ENCODE peak calls at places on chromosome 17, in six cellular contexts. S is GM20000, U is D721Med, A is GM12865, B is chondrocyte, R is GM13977. V is an unnamed sample.

GRCh38 chr17:34588266-34588665 is 8.9 kb downstream of the TMEM132E start:
- DNase-seq in U (no peak), R (no peak), S (no peak), A (no peak), B (no peak), V (no peak)

GRCh38 chr17:78817123-78817522 is 23.5 kb downstream of the USP36 start:
- DNase-seq in B (peak), R (no peak), U (no peak), A (no peak), S (no peak), V (peak)

GRCh38 chr17:48749621-48750553 is 21.3 kb upstream of the HOXB13 start:
- DNase-seq in U (no peak), A (no peak), R (no peak), B (no peak), S (no peak), V (no peak)

GRCh38 chr17:73156887-73157870 is 7.6 kb upstream of the SSTR2 start:
- DNase-seq in U (no peak), R (peak), A (peak), B (no peak), S (peak), V (no peak)

GRCh38 chr17:62307196-62307595 is 73.2 kb upstream of the EFCAB3 start:
- DNase-seq in U (no peak), R (no peak), A (no peak), B (no peak), S (no peak), V (no peak)

GRCh38 chr17:19398301-19399181 is 11.6 kb upstream of the MFAP4 start:
- DNase-seq in A (no peak), S (no peak), U (no peak), B (no peak), R (no peak), V (no peak)

GRCh38 chr17:63405741-63406261 is 40.3 kb downstream of the CYB561 start:
- DNase-seq in U (no peak), R (peak), S (peak), B (no peak), A (peak), V (no peak)

GRCh38 chr17:62580947-62581346 is 46.5 kb upstream of the MRC2 start:
- DNase-seq in S (no peak), A (no peak), R (no peak), B (no peak), U (no peak), V (no peak)

GRCh38 chr17:82266142-82266541 is 7.4 kb downstream of the CSNK1D start:
- DNase-seq in S (no peak), U (no peak), A (no peak), B (no peak), R (no peak), V (no peak)

GRCh38 chr17:55710829-55711496 is 11.7 kb downstream of the TMEM100 start:
- DNase-seq in R (no peak), A (peak), S (no peak), U (no peak), B (no peak), V (no peak)

GRCh38 chr17:11279776-11280344 is 38.8 kb downstream of the SHISA6 start:
- DNase-seq in U (no peak), B (no peak), R (no peak), A (no peak), S (no peak), V (no peak)

GRCh38 chr17:34892864-34893263 is 68.4 kb downstream of the CCT6B start:
- DNase-seq in U (no peak), B (no peak), R (peak), A (peak), S (no peak), V (peak)

GRCh38 chr17:7841622-7842379 is 7.8 kb downstream of the KDM6B start:
- DNase-seq in A (peak), U (peak), B (peak), R (peak), S (peak), V (peak)
- TF ChIP-seq CTCF in A (no peak), U (no peak), B (peak), R (peak), S (peak), V (no peak)

GRCh38 chr17:60639019-60639330 is 38.7 kb upstream of the BCAS3 start:
- DNase-seq in A (no peak), R (no peak), U (no peak), S (no peak), B (no peak), V (no peak)
- TF ChIP-seq CTCF in A (no peak), R (no peak), U (no peak), S (no peak), B (peak), V (no peak)

GRCh38 chr17:18184143-18185007 is 747 bp downstream of the ALKBH5 start:
- DNase-seq in R (peak), A (peak), B (no peak), S (peak), U (no peak), V (peak)
- TF ChIP-seq CTCF in R (peak), A (no peak), B (no peak), S (peak), U (no peak), V (no peak)

GRCh38 chr17:66533572-66533971 is 231.2 kb downstream of the PRKCA start:
- DNase-seq in S (no peak), U (no peak), B (no peak), R (no peak), A (no peak), V (no peak)
- TF ChIP-seq CTCF in S (no peak), U (no peak), B (peak), R (no peak), A (no peak), V (no peak)

DNA sequence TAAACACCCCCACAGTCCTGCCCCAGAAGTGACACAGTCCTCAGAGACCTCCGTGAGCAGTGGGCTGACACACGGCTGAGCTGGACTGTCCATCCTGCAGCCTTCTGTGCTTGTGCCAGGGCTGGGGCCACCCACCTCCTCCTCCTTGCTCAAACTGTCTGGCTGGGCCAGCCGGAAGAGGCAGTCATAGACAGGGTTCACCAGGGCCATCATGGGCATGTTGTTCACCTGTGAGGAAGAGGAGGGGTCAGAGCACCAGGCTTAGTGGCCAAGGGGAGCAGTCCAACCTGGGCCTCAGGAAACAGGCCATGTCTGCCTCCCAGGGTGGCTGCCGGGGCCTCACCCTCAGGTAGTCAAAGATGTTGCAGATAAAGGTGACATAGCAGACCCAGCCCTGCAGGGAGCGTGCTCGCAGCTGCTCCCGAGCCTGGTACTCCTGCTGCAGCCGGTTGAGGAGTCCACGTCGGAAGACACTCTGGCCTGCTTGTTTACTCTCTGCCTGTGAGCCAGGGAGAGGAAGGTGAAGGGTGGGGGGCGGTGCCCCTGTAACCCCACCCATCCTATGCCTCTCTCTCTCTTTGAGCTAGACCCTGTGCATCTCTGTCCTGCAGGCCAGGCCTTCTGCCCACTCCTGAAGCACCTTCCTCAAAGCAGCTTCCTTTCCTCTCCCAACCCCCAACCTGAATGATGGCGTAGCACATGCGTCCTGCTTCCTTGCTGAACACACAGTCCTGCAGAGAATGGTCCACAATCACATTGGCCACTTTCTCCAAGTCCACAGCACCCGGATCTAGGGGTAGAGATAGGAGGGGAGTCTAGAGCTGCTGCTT is 3.4 kb downstream of the MIF4GD start:
- DNase-seq in U (no peak), S (no peak), B (no peak), R (no peak), A (peak), V (no peak)
- TF ChIP-seq CTCF in U (no peak), S (no peak), B (no peak), R (no peak), A (peak), V (no peak)

DNA sequence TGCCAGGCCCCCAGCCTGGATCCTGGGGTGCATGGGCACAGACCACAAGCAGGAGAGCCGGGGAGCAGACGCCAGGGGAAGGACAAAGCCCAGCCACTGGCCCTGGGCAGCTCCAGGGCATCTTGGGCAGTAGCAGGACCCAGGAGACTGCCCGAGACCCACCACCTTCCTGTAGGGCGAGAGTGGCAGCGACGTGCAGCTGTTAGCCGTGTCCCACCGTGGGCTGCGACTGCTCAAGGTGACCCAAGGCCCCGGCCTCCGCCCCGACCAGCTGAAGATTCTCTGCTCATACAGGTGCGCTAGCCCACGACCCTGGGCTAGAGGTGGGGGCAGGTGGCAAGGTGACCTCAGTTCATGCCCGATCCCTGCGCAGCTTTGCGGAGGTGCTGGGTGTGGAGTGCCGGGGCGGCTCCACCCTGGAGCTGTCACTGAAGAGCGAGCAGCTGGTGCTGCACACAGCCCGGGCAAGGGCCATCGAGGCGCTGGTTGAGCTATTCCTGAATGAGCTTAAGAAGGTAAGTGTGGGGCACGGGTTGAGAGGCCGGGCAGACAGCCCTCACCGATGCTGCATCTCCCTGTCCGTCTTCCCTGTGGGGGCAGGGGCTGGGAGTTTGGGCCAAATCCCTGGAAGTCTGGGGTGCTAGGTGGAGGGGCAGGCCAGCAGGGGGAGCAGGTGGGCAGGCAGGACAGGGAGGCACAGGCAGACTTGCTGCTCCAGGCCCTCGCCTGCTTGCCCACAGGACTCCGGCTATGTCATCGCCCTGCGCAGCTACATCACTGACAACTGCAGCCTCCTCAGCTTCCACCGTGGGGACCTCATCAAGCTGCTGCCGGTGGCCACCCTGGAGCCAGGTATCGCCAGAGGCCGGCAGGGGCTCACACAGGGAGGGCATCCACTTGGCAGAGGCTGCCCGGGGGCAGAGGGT is 13.5 kb upstream of the SMIM5 start:
- DNase-seq in R (no peak), U (peak), A (peak), S (peak), B (no peak), V (peak)
- TF ChIP-seq CTCF in R (peak), U (peak), A (peak), S (peak), B (peak), V (no peak)

DNA sequence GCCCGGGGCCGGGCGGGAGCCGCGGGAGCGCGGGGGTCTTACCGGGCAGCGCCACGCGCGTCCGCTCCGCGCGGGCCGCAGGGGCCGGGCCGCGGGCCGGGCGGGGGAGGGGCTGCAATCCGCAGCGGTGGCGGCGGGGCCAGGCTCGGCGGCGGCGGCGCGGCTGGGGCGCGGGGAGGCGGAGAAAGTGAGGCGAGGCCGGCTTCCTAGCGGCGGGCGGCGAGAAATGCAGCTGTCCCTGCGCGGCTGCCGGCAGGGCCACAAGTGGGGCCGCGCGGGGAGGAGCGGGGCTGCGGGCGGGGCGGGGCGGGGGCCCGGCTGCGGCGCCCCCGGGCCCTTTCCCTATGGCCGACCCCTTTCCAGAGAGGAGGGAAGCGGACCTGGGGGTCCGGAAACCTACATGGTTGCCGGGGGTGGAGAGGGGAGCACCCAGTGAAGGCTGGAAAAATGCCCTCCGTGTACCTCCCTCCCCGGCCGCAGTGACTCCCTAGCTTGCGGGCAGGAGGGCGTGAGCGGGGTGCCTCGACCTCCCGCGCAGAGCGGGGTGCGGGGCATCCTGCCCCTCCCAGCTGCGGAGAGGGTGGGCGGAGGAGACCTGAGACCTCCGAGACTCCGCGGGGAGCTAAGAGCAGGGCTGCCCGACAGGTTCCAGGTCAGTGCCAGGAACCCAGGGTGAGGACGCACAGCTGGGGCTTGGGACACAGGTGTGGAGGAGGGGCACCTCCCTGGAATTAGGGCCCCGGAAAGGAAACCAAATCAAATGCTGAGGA is at the start of gene CUEDC1:
- DNase-seq in R (peak), S (peak), U (no peak), B (no peak), A (peak), V (peak)
- TF ChIP-seq CTCF in R (peak), S (peak), U (peak), B (peak), A (peak), V (peak)

GRCh38 chr17:32609085-32609484 is 122.3 kb downstream of the CDK5R1 start:
- DNase-seq in A (peak), S (peak), R (peak), U (no peak), B (no peak), V (peak)
- TF ChIP-seq CTCF in A (peak), S (peak), R (peak), U (peak), B (peak), V (peak)

DNA sequence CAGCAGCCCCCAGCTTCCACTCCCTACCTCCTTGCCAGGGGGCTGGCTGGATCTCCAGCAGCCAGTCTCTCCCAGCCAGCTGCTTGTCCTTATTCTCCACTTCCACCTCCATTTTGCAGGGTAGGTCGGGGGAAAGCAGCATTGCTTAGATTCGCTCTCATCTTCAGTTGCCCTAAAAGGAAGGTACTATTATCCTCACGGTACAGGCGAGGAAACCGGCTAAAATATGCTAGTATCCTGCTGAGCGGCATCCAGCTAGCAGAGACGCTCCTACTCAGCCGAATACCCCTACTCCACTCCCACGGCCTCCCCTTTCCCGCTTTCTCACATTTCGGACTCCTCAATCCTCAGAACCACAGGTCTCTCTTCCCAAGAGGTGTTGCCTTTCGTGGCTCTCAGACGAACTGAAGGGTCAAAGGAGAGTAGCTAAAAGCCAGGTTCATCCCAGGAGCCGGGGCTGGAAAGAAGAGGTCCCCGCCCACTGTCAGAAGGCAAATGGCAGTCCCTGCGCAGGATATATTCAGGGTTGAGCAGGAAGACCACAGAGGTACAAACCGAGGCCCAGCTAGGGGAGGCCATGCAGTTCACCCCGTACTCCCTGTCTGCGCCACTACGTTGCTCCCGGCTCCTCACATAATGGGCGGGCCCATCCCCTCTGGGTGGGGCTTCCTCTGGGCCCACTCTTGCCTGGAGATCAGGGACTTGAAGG is 1.6 kb upstream of the RAB11FIP4 start:
- DNase-seq in U (no peak), B (no peak), R (peak), S (no peak), A (no peak), V (no peak)
- TF ChIP-seq CTCF in U (no peak), B (peak), R (no peak), S (no peak), A (no peak), V (peak)

DNA sequence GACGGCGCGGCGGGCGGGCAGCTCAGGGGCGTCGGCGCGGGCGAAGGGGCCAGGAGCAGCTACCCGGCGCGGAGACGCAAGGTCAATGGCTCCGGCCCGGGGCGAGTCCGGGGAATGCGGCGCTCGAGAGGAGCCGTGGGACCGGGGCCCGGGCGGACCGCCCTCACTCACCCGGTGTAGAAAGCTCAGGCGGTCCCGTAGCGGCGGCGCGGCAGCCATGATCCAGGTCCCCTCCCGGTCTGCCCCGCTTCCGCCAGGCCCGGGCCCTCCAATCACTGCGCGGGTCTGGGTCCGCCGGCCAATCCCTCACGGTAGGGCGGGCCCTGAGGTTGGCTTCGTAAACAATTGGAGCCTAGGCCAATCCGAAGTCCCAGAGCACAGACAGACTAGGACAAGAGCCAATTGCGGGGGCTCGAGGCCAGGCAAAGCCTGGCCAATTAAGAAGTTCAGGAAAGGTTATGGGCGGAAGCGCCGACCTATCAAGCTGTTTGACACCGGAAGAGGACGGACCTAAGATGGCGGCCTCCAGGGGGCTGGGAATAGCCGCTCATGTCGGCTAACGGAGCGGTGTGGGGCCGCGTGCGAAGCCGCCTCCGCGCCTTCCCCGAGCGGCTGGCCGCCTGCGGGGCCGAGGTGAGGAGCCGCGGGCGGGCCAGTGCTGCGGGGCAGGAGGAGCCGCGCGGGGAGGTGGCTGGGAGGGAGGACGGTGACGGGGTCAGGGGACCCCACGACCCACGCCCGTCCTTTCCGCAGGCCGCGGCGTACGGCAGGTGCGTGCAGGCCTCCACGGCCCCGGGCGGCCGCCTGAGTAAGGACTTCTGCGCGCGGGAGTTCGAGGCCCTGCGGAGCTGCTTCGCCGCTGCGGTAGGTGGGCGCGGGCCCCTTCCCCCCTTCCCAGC is at the start of the genes NDUFAF8 and TEPSIN:
- DNase-seq in B (no peak), S (peak), R (peak), U (peak), A (peak), V (peak)
- TF ChIP-seq CTCF in B (no peak), S (no peak), R (no peak), U (no peak), A (no peak), V (no peak)

V was measured in activated CD8-positive, alpha-beta T cell treated with anti-CD3 and anti-CD28 coated beads for 36 hours.